ENCODE peak calls at places on chromosomes 13 and 19, in five cellular contexts. One of them, this sample, is unnamed.

GRCh38 chr19:51735759-51736449 is 12.1 kb upstream of the HAS1 start:
- DNase-seq in stimulated activated CD4-positive, alpha-beta T cell treated with anti-CD3 and anti-CD28 coated beads, Interleukin-2, amount 100 ng/mL, for 48 hours: no peak
- DNase-seq in PC-3: no peak
- DNase-seq in T-helper 9 cell: no peak
- DNase-seq in left ventricle myocardium inferior: peak
- DNase-seq in this sample: no peak

GRCh38 chr13:90416519-90416918 is 931.0 kb upstream of the MIR17HG start:
- DNase-seq in stimulated activated CD4-positive, alpha-beta T cell treated with anti-CD3 and anti-CD28 coated beads, Interleukin-2, amount 100 ng/mL, for 48 hours: no peak
- DNase-seq in T-helper 9 cell: no peak
- DNase-seq in left ventricle myocardium inferior: no peak
- DNase-seq in PC-3: peak
- DNase-seq in this sample: no peak

GRCh38 chr13:27147530-27148170 is 24.0 kb downstream of the USP12 start:
- DNase-seq in left ventricle myocardium inferior: no peak
- DNase-seq in stimulated activated CD4-positive, alpha-beta T cell treated with anti-CD3 and anti-CD28 coated beads, Interleukin-2, amount 100 ng/mL, for 48 hours: no peak
- DNase-seq in PC-3: no peak
- DNase-seq in T-helper 9 cell: no peak
- DNase-seq in this sample: no peak

GRCh38 chr13:111323950-111324651 is 3.7 kb downstream of the TEX29 start:
- DNase-seq in left ventricle myocardium inferior: no peak
- DNase-seq in stimulated activated CD4-positive, alpha-beta T cell treated with anti-CD3 and anti-CD28 coated beads, Interleukin-2, amount 100 ng/mL, for 48 hours: no peak
- DNase-seq in T-helper 9 cell: no peak
- DNase-seq in PC-3: no peak
- DNase-seq in this sample: no peak

GRCh38 chr13:105804561-105805190 is 730.8 kb downstream of the EFNB2 start:
- DNase-seq in T-helper 9 cell: no peak
- DNase-seq in stimulated activated CD4-positive, alpha-beta T cell treated with anti-CD3 and anti-CD28 coated beads, Interleukin-2, amount 100 ng/mL, for 48 hours: no peak
- DNase-seq in PC-3: peak
- DNase-seq in left ventricle myocardium inferior: no peak
- DNase-seq in this sample: no peak

GRCh38 chr13:31310781-31311180 is 111.0 kb downstream of the B3GLCT start:
- DNase-seq in T-helper 9 cell: no peak
- DNase-seq in stimulated activated CD4-positive, alpha-beta T cell treated with anti-CD3 and anti-CD28 coated beads, Interleukin-2, amount 100 ng/mL, for 48 hours: no peak
- DNase-seq in left ventricle myocardium inferior: peak
- DNase-seq in PC-3: no peak
- DNase-seq in this sample: no peak

GRCh38 chr13:41905600-41906254 is 55.2 kb downstream of the VWA8 start:
- DNase-seq in left ventricle myocardium inferior: no peak
- DNase-seq in PC-3: peak
- DNase-seq in T-helper 9 cell: no peak
- DNase-seq in stimulated activated CD4-positive, alpha-beta T cell treated with anti-CD3 and anti-CD28 coated beads, Interleukin-2, amount 100 ng/mL, for 48 hours: no peak
- DNase-seq in this sample: peak

GRCh38 chr19:50718255-50719118 is 1.1 kb downstream of the SHANK1 start:
- DNase-seq in stimulated activated CD4-positive, alpha-beta T cell treated with anti-CD3 and anti-CD28 coated beads, Interleukin-2, amount 100 ng/mL, for 48 hours: no peak
- DNase-seq in T-helper 9 cell: no peak
- DNase-seq in PC-3: no peak
- DNase-seq in left ventricle myocardium inferior: no peak
- DNase-seq in this sample: no peak

GRCh38 chr13:47903836-47904235 is 97.2 kb downstream of the SUCLA2 start:
- DNase-seq in stimulated activated CD4-positive, alpha-beta T cell treated with anti-CD3 and anti-CD28 coated beads, Interleukin-2, amount 100 ng/mL, for 48 hours: no peak
- DNase-seq in T-helper 9 cell: no peak
- DNase-seq in PC-3: peak
- DNase-seq in left ventricle myocardium inferior: no peak
- DNase-seq in this sample: no peak

GRCh38 chr13:24627090-24627714 is 53.0 kb upstream of the ATP12A start:
- DNase-seq in PC-3: peak
- DNase-seq in stimulated activated CD4-positive, alpha-beta T cell treated with anti-CD3 and anti-CD28 coated beads, Interleukin-2, amount 100 ng/mL, for 48 hours: no peak
- DNase-seq in left ventricle myocardium inferior: no peak
- DNase-seq in T-helper 9 cell: no peak
- DNase-seq in this sample: no peak

GRCh38 chr13:114017966-114018365 is 44.1 kb upstream of the C13orf46 start:
- DNase-seq in T-helper 9 cell: no peak
- DNase-seq in left ventricle myocardium inferior: no peak
- DNase-seq in PC-3: no peak
- DNase-seq in stimulated activated CD4-positive, alpha-beta T cell treated with anti-CD3 and anti-CD28 coated beads, Interleukin-2, amount 100 ng/mL, for 48 hours: no peak
- DNase-seq in this sample: no peak

GRCh38 chr13:29676535-29676934 is 81.0 kb upstream of the SLC7A1 start:
- DNase-seq in PC-3: no peak
- DNase-seq in T-helper 9 cell: no peak
- DNase-seq in left ventricle myocardium inferior: no peak
- DNase-seq in stimulated activated CD4-positive, alpha-beta T cell treated with anti-CD3 and anti-CD28 coated beads, Interleukin-2, amount 100 ng/mL, for 48 hours: no peak
- DNase-seq in this sample: no peak

GRCh38 chr13:19185865-19186645 is 4.4 kb upstream of the TUBA3C start:
- DNase-seq in T-helper 9 cell: no peak
- DNase-seq in PC-3: no peak
- DNase-seq in stimulated activated CD4-positive, alpha-beta T cell treated with anti-CD3 and anti-CD28 coated beads, Interleukin-2, amount 100 ng/mL, for 48 hours: no peak
- DNase-seq in left ventricle myocardium inferior: no peak
- DNase-seq in this sample: no peak

GRCh38 chr19:47095707-47096704 is 17.6 kb downstream of the ZC3H4 start:
- DNase-seq in left ventricle myocardium inferior: peak
- DNase-seq in stimulated activated CD4-positive, alpha-beta T cell treated with anti-CD3 and anti-CD28 coated beads, Interleukin-2, amount 100 ng/mL, for 48 hours: no peak
- DNase-seq in PC-3: peak
- DNase-seq in T-helper 9 cell: no peak
- DNase-seq in this sample: no peak

GRCh38 chr19:681029-681626 is 4.9 kb downstream of the FSTL3 start:
- DNase-seq in T-helper 9 cell: no peak
- DNase-seq in stimulated activated CD4-positive, alpha-beta T cell treated with anti-CD3 and anti-CD28 coated beads, Interleukin-2, amount 100 ng/mL, for 48 hours: no peak
- DNase-seq in PC-3: peak
- DNase-seq in left ventricle myocardium inferior: peak
- DNase-seq in this sample: peak

GRCh38 chr19:2750739-2751437 is 11.1 kb upstream of the SLC39A3 start:
- DNase-seq in stimulated activated CD4-positive, alpha-beta T cell treated with anti-CD3 and anti-CD28 coated beads, Interleukin-2, amount 100 ng/mL, for 48 hours: no peak
- DNase-seq in T-helper 9 cell: no peak
- DNase-seq in left ventricle myocardium inferior: no peak
- DNase-seq in PC-3: no peak
- DNase-seq in this sample: no peak

GRCh38 chr19:48728882-48729645 is 9.5 kb upstream of the MAMSTR start:
- DNase-seq in left ventricle myocardium inferior: no peak
- DNase-seq in T-helper 9 cell: no peak
- DNase-seq in PC-3: no peak
- DNase-seq in stimulated activated CD4-positive, alpha-beta T cell treated with anti-CD3 and anti-CD28 coated beads, Interleukin-2, amount 100 ng/mL, for 48 hours: no peak
- DNase-seq in this sample: no peak

GRCh38 chr19:41689993-41690800 is 2.1 kb upstream of the CEACAM7 start:
- DNase-seq in stimulated activated CD4-positive, alpha-beta T cell treated with anti-CD3 and anti-CD28 coated beads, Interleukin-2, amount 100 ng/mL, for 48 hours: no peak
- DNase-seq in PC-3: no peak
- DNase-seq in T-helper 9 cell: no peak
- DNase-seq in left ventricle myocardium inferior: no peak
- DNase-seq in this sample: no peak

GRCh38 chr19:13978306-13978705 is 26.0 kb downstream of the DCAF15 start:
- DNase-seq in stimulated activated CD4-positive, alpha-beta T cell treated with anti-CD3 and anti-CD28 coated beads, Interleukin-2, amount 100 ng/mL, for 48 hours: no peak
- DNase-seq in PC-3: no peak
- DNase-seq in left ventricle myocardium inferior: peak
- DNase-seq in T-helper 9 cell: no peak
- DNase-seq in this sample: no peak

GRCh38 chr19:38792250-38793111 is 3.5 kb downstream of the LGALS7B start:
- DNase-seq in left ventricle myocardium inferior: peak
- DNase-seq in PC-3: no peak
- DNase-seq in T-helper 9 cell: peak
- DNase-seq in stimulated activated CD4-positive, alpha-beta T cell treated with anti-CD3 and anti-CD28 coated beads, Interleukin-2, amount 100 ng/mL, for 48 hours: peak
- DNase-seq in this sample: no peak

GRCh38 chr19:42301646-42302204 is at the start of gene PRR19:
- DNase-seq in T-helper 9 cell: no peak
- DNase-seq in PC-3: no peak
- DNase-seq in left ventricle myocardium inferior: no peak
- DNase-seq in stimulated activated CD4-positive, alpha-beta T cell treated with anti-CD3 and anti-CD28 coated beads, Interleukin-2, amount 100 ng/mL, for 48 hours: no peak
- DNase-seq in this sample: no peak

GRCh38 chr13:112169941-112170822 is 103.2 kb downstream of the SOX1 start:
- DNase-seq in PC-3: no peak
- DNase-seq in T-helper 9 cell: no peak
- DNase-seq in stimulated activated CD4-positive, alpha-beta T cell treated with anti-CD3 and anti-CD28 coated beads, Interleukin-2, amount 100 ng/mL, for 48 hours: no peak
- DNase-seq in left ventricle myocardium inferior: no peak
- DNase-seq in this sample: no peak

GRCh38 chr13:73683746-73684145 is 450.5 kb downstream of the KLF12 start:
- DNase-seq in left ventricle myocardium inferior: no peak
- DNase-seq in PC-3: no peak
- DNase-seq in stimulated activated CD4-positive, alpha-beta T cell treated with anti-CD3 and anti-CD28 coated beads, Interleukin-2, amount 100 ng/mL, for 48 hours: no peak
- DNase-seq in T-helper 9 cell: no peak
- DNase-seq in this sample: no peak

GRCh38 chr19:19552811-19553210 is 14.7 kb downstream of the CILP2 start:
- DNase-seq in PC-3: peak
- DNase-seq in left ventricle myocardium inferior: no peak
- DNase-seq in stimulated activated CD4-positive, alpha-beta T cell treated with anti-CD3 and anti-CD28 coated beads, Interleukin-2, amount 100 ng/mL, for 48 hours: no peak
- DNase-seq in T-helper 9 cell: no peak
- DNase-seq in this sample: peak

GRCh38 chr19:38221919-38222828 is 1.8 kb downstream of the DPF1 start:
- DNase-seq in T-helper 9 cell: no peak
- DNase-seq in left ventricle myocardium inferior: no peak
- DNase-seq in PC-3: no peak
- DNase-seq in stimulated activated CD4-positive, alpha-beta T cell treated with anti-CD3 and anti-CD28 coated beads, Interleukin-2, amount 100 ng/mL, for 48 hours: no peak
- DNase-seq in this sample: no peak

GRCh38 chr13:107845911-107846310 is 369.4 kb downstream of the LIG4 start:
- DNase-seq in left ventricle myocardium inferior: no peak
- DNase-seq in T-helper 9 cell: no peak
- DNase-seq in stimulated activated CD4-positive, alpha-beta T cell treated with anti-CD3 and anti-CD28 coated beads, Interleukin-2, amount 100 ng/mL, for 48 hours: no peak
- DNase-seq in PC-3: no peak
- DNase-seq in this sample: no peak

GRCh38 chr13:67023088-67023893 is 206.8 kb downstream of the PCDH9 start:
- DNase-seq in T-helper 9 cell: no peak
- DNase-seq in left ventricle myocardium inferior: no peak
- DNase-seq in stimulated activated CD4-positive, alpha-beta T cell treated with anti-CD3 and anti-CD28 coated beads, Interleukin-2, amount 100 ng/mL, for 48 hours: no peak
- DNase-seq in PC-3: peak
- DNase-seq in this sample: no peak

GRCh38 chr13:36158606-36159005 is 27.4 kb upstream of the DCLK1 start:
- DNase-seq in PC-3: peak
- DNase-seq in stimulated activated CD4-positive, alpha-beta T cell treated with anti-CD3 and anti-CD28 coated beads, Interleukin-2, amount 100 ng/mL, for 48 hours: no peak
- DNase-seq in T-helper 9 cell: no peak
- DNase-seq in left ventricle myocardium inferior: no peak
- DNase-seq in this sample: no peak

GRCh38 chr19:15557223-15557622 is 48.9 kb downstream of the CYP4F22 start:
- DNase-seq in stimulated activated CD4-positive, alpha-beta T cell treated with anti-CD3 and anti-CD28 coated beads, Interleukin-2, amount 100 ng/mL, for 48 hours: no peak
- DNase-seq in left ventricle myocardium inferior: no peak
- DNase-seq in T-helper 9 cell: no peak
- DNase-seq in PC-3: no peak
- DNase-seq in this sample: no peak

GRCh38 chr19:7860902-7861618 is 13.1 kb downstream of the PRR36 start:
- DNase-seq in left ventricle myocardium inferior: no peak
- DNase-seq in PC-3: no peak
- DNase-seq in T-helper 9 cell: no peak
- DNase-seq in stimulated activated CD4-positive, alpha-beta T cell treated with anti-CD3 and anti-CD28 coated beads, Interleukin-2, amount 100 ng/mL, for 48 hours: no peak
- DNase-seq in this sample: no peak

GRCh38 chr19:13604902-13605586 is 98.8 kb upstream of the CACNA1A start:
- DNase-seq in PC-3: no peak
- DNase-seq in T-helper 9 cell: no peak
- DNase-seq in stimulated activated CD4-positive, alpha-beta T cell treated with anti-CD3 and anti-CD28 coated beads, Interleukin-2, amount 100 ng/mL, for 48 hours: no peak
- DNase-seq in left ventricle myocardium inferior: no peak
- DNase-seq in this sample: no peak

GRCh38 chr13:23842406-23842805 is 46.8 kb downstream of the MIPEP start:
- DNase-seq in left ventricle myocardium inferior: no peak
- DNase-seq in stimulated activated CD4-positive, alpha-beta T cell treated with anti-CD3 and anti-CD28 coated beads, Interleukin-2, amount 100 ng/mL, for 48 hours: no peak
- DNase-seq in PC-3: no peak
- DNase-seq in T-helper 9 cell: no peak
- DNase-seq in this sample: no peak

GRCh38 chr19:42175952-42176648 is 41.4 kb downstream of the DEDD2 start:
- DNase-seq in stimulated activated CD4-positive, alpha-beta T cell treated with anti-CD3 and anti-CD28 coated beads, Interleukin-2, amount 100 ng/mL, for 48 hours: no peak
- DNase-seq in left ventricle myocardium inferior: no peak
- DNase-seq in PC-3: peak
- DNase-seq in T-helper 9 cell: no peak
- DNase-seq in this sample: no peak

This sample was measured in MM.1S.